ENCODE peak calls at places on chromosomes 1 and 21, in five cellular contexts. T is CD4-positive, CD25-positive, alpha-beta regulatory T cell; U is putamen; K is A172; B is A549. X is an unnamed sample.

GRCh38 chr1:39238476-39238875 is 34.0 kb downstream of the MACF1 start:
- DNase-seq in T (no peak), K (peak), U (peak), B (no peak), X (no peak)

GRCh38 chr1:183227963-183228649 is 42.0 kb downstream of the LAMC2 start:
- DNase-seq in T (peak), U (no peak), B (peak), K (peak), X (peak)

GRCh38 chr21:42195378-42196031 is 23.4 kb upstream of the ABCG1 start:
- DNase-seq in K (no peak), U (no peak), B (no peak), T (no peak), X (no peak)

GRCh38 chr1:94621392-94621791 is 79.8 kb upstream of the F3 start:
- DNase-seq in T (no peak), B (no peak), K (peak), U (no peak), X (no peak)

GRCh38 chr1:222653178-222653827 is 35.4 kb downstream of the MIA3 start:
- DNase-seq in K (no peak), B (no peak), U (no peak), T (peak), X (no peak)

GRCh38 chr1:47564570-47564969 is 126.7 kb downstream of the FOXD2 start:
- DNase-seq in U (no peak), T (no peak), K (no peak), B (no peak), X (no peak)

GRCh38 chr1:43947061-43947889 is 525 bp downstream of the IPO13 start:
- DNase-seq in B (no peak), K (no peak), T (no peak), U (no peak), X (no peak)

GRCh38 chr1:200150721-200151120 is 123.2 kb downstream of the NR5A2 start:
- DNase-seq in T (no peak), U (no peak), K (peak), B (peak), X (no peak)

GRCh38 chr1:1907098-1907736 is 7.8 kb upstream of the CALML6 start:
- DNase-seq in T (no peak), U (no peak), K (no peak), B (no peak), X (peak)

GRCh38 chr1:51946300-51946699 is 44.2 kb downstream of the RAB3B start:
- DNase-seq in U (peak), B (no peak), T (no peak), K (no peak), X (no peak)

GRCh38 chr21:37257526-37257966 is 9.6 kb downstream of the VPS26C start:
- DNase-seq in B (peak), T (peak), U (no peak), K (no peak), X (peak)